ENCODE peak calls at places on chromosomes 12 and 14, in six cellular contexts. W is left ventricle myocardium inferior, S is BE2C, G is stomach, B is prostate gland, I is hepatocyte. T is an unnamed sample. For H3K4me1 and H3K27me3, the result is how much of the 10 kb centered on the place peaks cover.

GRCh38 chr14:105013150-105013787 is 7.6 kb downstream of the CDCA4 start:
- DNase-seq in S (peak), W (peak), G (no peak), B (no peak), I (no peak), T (peak)

GRCh38 chr12:28759334-28759733 is 389.7 kb upstream of the FAR2 start:
- DNase-seq in G (no peak), S (no peak), I (peak), B (no peak), W (no peak), T (no peak)

GRCh38 chr12:89166525-89166934 is 185.8 kb downstream of the DUSP6 start:
- DNase-seq in S (no peak), B (no peak), I (no peak), W (no peak), G (no peak), T (no peak)

GRCh38 chr12:102757154-102757873 is 159.7 kb downstream of the PAH start:
- DNase-seq in B (no peak), G (no peak), W (peak), I (no peak), S (no peak), T (peak)

GRCh38 chr12:40225337-40225983 is 663 bp downstream of the LRRK2 start:
- DNase-seq in B (no peak), S (no peak), W (no peak), I (no peak), G (no peak), T (no peak)

GRCh38 chr12:3263939-3264699 is 186.9 kb downstream of the TSPAN9 start:
- DNase-seq in I (no peak), B (no peak), G (no peak), S (peak), W (peak), T (peak)

GRCh38 chr12:58310368-58310767 is 369.0 kb downstream of the ATP23 start:
- DNase-seq in I (peak), B (no peak), G (no peak), S (no peak), W (no peak), T (no peak)

GRCh38 chr14:104968153-104968527 is 10.0 kb downstream of the AHNAK2 start:
- DNase-seq in W (peak), S (peak), B (peak), I (peak), G (peak), T (peak)

GRCh38 chr14:53956427-53957201 is at the start of gene BMP4:
- DNase-seq in S (peak), W (peak), I (peak), B (peak), G (peak), T (peak)

GRCh38 chr12:112381898-112382796 is at the start of gene HECTD4:
- DNase-seq in G (peak), S (peak), B (peak), I (peak), W (peak), T (peak)

GRCh38 chr12:93062100-93062419 is 133.0 kb upstream of the EEA1 start:
- DNase-seq in B (peak), S (no peak), W (no peak), I (no peak), G (no peak), T (no peak)

GRCh38 chr12:86712425-86712843 is 456.2 kb upstream of the MGAT4C start:
- DNase-seq in S (no peak), W (no peak), I (peak), G (no peak), B (no peak), T (no peak)

GRCh38 chr12:60394680-60395079 is 798.9 kb downstream of the SLC16A7 start:
- DNase-seq in W (no peak), G (no peak), S (no peak), I (no peak), B (no peak), T (no peak)

GRCh38 chr12:120631097-120631496 is 9.3 kb upstream of the CABP1 start:
- DNase-seq in I (no peak), S (no peak), G (no peak), B (no peak), W (no peak), T (no peak)

GRCh38 chr12:54628186-54628846 is 6.4 kb downstream of the LACRT start:
- DNase-seq in S (no peak), B (no peak), I (no peak), G (no peak), W (no peak), T (no peak)

GRCh38 chr12:96427269-96427729 is 27.1 kb upstream of the CDK17 start:
- DNase-seq in B (no peak), I (peak), G (peak), S (peak), W (peak), T (peak)

GRCh38 chr12:56081393-56082347 is 1.7 kb downstream of the ERBB3 start:
- DNase-seq in I (peak), W (no peak), G (peak), B (no peak), S (peak), T (no peak)

GRCh38 chr12:115000038-115000437 is 316.1 kb upstream of the TBX3 start:
- DNase-seq in S (peak), G (no peak), W (no peak), B (no peak), I (peak), T (no peak)

GRCh38 chr12:39623919-39624318 is 4.3 kb upstream of the ABCD2 start:
- DNase-seq in S (no peak), W (no peak), G (no peak), I (no peak), B (no peak), T (no peak)

GRCh38 chr14:69615471-69616407 is 4.3 kb downstream of the SUSD6 start:
- DNase-seq in G (peak), I (no peak), W (no peak), S (no peak), B (peak), T (peak)

GRCh38 chr12:123931686-123932321 is 40.8 kb downstream of the CCDC92 start:
- DNase-seq in I (no peak), S (no peak), W (no peak), G (no peak), B (no peak), T (no peak)

GRCh38 chr12:13095266-13095995 is 8.0 kb downstream of the GSG1 start:
- DNase-seq in W (no peak), B (no peak), G (no peak), I (no peak), S (no peak), T (no peak)

GRCh38 chr12:447132-447531 is 12.6 kb upstream of the B4GALNT3 start:
- DNase-seq in B (no peak), I (no peak), S (no peak), W (no peak), G (no peak), T (no peak)

GRCh38 chr12:96193725-96194571 is at the start of gene ELK3:
- DNase-seq in W (peak), I (peak), B (peak), S (peak), G (peak), T (peak)

GRCh38 chr12:53986686-53987180 is 1.8 kb downstream of the HOXC10 start:
- DNase-seq in W (no peak), B (no peak), I (no peak), G (no peak), S (no peak), T (no peak)

GRCh38 chr12:32322354-32322753 is 77.0 kb upstream of the FGD4 start:
- DNase-seq in G (no peak), W (no peak), S (peak), I (no peak), B (no peak), T (no peak)

GRCh38 chr12:53887881-53888280 is 50.8 kb upstream of the HOXC13 start:
- DNase-seq in S (no peak), B (no peak), I (no peak), G (no peak), W (no peak), T (no peak)

GRCh38 chr12:97474987-97475386 is 12.4 kb downstream of the RMST start:
- DNase-seq in S (no peak), B (no peak), W (no peak), G (no peak), I (no peak), T (no peak)

GRCh38 chr14:25103261-25103660 is 53.3 kb upstream of the STXBP6 start:
- DNase-seq in I (no peak), G (no peak), W (no peak), B (no peak), S (no peak), T (no peak)

GRCh38 chr14:68458840-68459469 is 333.9 kb downstream of the ZFP36L1 start:
- DNase-seq in I (peak), S (no peak), G (peak), B (peak), W (peak), T (peak)
- H3K4me3 ChIP-seq in I (no peak), S (no peak), G (no peak), B (no peak), W (no peak), T (no peak)

GRCh38 chr12:26633591-26634210 is 199.3 kb downstream of the ITPR2 start:
- DNase-seq in W (no peak), S (no peak), G (no peak), I (no peak), B (no peak), T (no peak)
- H3K4me1 ChIP-seq in W (under half), S (under half), G (under half), I (under half), B (under half), T (under half)

GRCh38 chr14:56055521-56055920 is 62.7 kb upstream of the PELI2 start:
- DNase-seq in I (no peak), W (no peak), B (no peak), G (no peak), S (no peak), T (no peak)
- H3K27me3 ChIP-seq in I (under half), W (under half), B (under half), G (under half), S (under half), T (under half)

GRCh38 chr14:92657457-92658142 is 90.8 kb downstream of the LGMN start:
- DNase-seq in S (no peak), B (no peak), W (peak), I (no peak), G (peak), T (peak)
- H3K4me3 ChIP-seq in S (no peak), B (no peak), W (no peak), I (no peak), G (no peak), T (no peak)